ENCODE peak calls at places on chromosomes 13 and 19, in eight cellular contexts. C is pancreas, X is IMR-90, G is foreskin fibroblast, U is bronchial epithelial cell, M is HL-60, E is ovary, F is fibroblast of lung. Y is an unnamed sample.

GRCh38 chr19:58491393-58491792 is 15.2 kb downstream of the ZNF446 start:
- DNase-seq in C (no peak), X (no peak), G (no peak), U (no peak), M (no peak), E (no peak), F (no peak), Y (no peak)

GRCh38 chr13:93674337-93674755 is 447.7 kb downstream of the GPC6 start:
- DNase-seq in C (no peak), X (no peak), G (peak), U (no peak), M (no peak), E (no peak), F (no peak), Y (peak)

GRCh38 chr13:50732712-50733111 is 110.8 kb downstream of the DLEU7 start:
- DNase-seq in C (no peak), X (peak), G (peak), U (peak), M (peak), E (no peak), F (peak), Y (peak)

GRCh38 chr13:37492741-37493514 is 105.6 kb downstream of the POSTN start:
- DNase-seq in C (no peak), X (peak), G (peak), U (no peak), M (no peak), E (no peak), F (peak), Y (peak)

GRCh38 chr13:62212246-62212645 is 796.6 kb upstream of the PCDH20 start:
- DNase-seq in C (peak), X (no peak), G (no peak), U (no peak), M (no peak), E (no peak), F (no peak), Y (no peak)

GRCh38 chr13:82356667-82357066 is 1525.6 kb downstream of the SLITRK1 start:
- DNase-seq in C (no peak), X (no peak), G (peak), U (no peak), M (no peak), E (no peak), F (no peak), Y (peak)

GRCh38 chr19:33580026-33580644 is 41.6 kb upstream of the CHST8 start:
- DNase-seq in C (no peak), X (no peak), G (no peak), U (peak), M (no peak), E (no peak), F (no peak), Y (no peak)

GRCh38 chr13:109348514-109349340 is 437.7 kb downstream of the IRS2 start:
- DNase-seq in C (no peak), X (peak), G (peak), U (peak), M (no peak), E (no peak), F (peak), Y (peak)

GRCh38 chr13:30916991-30917390 is 10.9 kb downstream of the MEDAG start:
- DNase-seq in C (no peak), X (no peak), G (no peak), U (no peak), M (no peak), E (no peak), F (no peak), Y (no peak)

GRCh38 chr19:56221851-56222250 is 19.8 kb downstream of the ZSCAN5C start:
- DNase-seq in C (no peak), X (no peak), G (no peak), U (no peak), M (no peak), E (no peak), F (no peak), Y (no peak)

GRCh38 chr19:56217039-56217949 is 15.2 kb downstream of the ZSCAN5C start:
- DNase-seq in C (peak), X (peak), G (peak), U (peak), M (no peak), E (no peak), F (peak), Y (peak)

GRCh38 chr19:56223481-56223880 is 21.4 kb downstream of the ZSCAN5C start:
- DNase-seq in C (no peak), X (no peak), G (no peak), U (no peak), M (no peak), E (no peak), F (no peak), Y (no peak)

GRCh38 chr19:56222901-56223300 is 20.8 kb downstream of the ZSCAN5C start:
- DNase-seq in C (no peak), X (no peak), G (no peak), U (no peak), M (no peak), E (no peak), F (no peak), Y (no peak)
- TF ChIP-seq CTCF in C (no peak), X (no peak), G (no peak), U (no peak), M (no peak), E (no peak), F (no peak), Y (no peak)

DNA sequence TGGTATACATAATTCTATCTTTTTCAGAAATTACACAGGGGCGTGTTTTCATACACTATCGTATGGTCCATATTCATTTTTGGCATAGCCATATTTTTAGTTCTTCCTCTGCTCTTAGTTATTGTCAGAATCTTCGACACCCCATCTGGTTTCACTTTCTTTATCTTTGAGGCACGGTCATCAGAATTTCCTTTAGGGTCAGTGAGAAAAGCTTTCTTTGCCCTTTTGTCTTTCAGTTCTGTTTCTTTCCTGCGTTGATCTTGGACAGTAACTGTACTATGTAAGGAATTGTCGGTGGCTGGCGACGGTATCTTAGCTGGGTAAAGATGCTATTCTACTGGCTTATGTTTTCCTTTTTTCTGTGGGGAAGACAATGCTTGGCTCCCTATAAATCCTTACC is 10.6 kb upstream of the KIR2DL4 start:
- DNase-seq in C (no peak), X (no peak), G (no peak), U (no peak), M (no peak), E (no peak), F (no peak), Y (no peak)
- H3K4me3 ChIP-seq in C (no peak), X (no peak), G (no peak), U (no peak), M (no peak), E (no peak), F (no peak), Y (no peak)

GRCh38 chr19:54172764-54173699 is at the start of gene TMC4:
- DNase-seq in C (peak), X (no peak), G (no peak), U (peak), M (no peak), E (no peak), F (no peak), Y (peak)
- TF ChIP-seq CTCF in C (peak), X (no peak), G (no peak), U (peak), M (no peak), E (no peak), F (no peak), Y (no peak)

GRCh38 chr19:3687393-3687773 is 12.9 kb downstream of the PIP5K1C start:
- DNase-seq in C (no peak), X (no peak), G (no peak), U (no peak), M (no peak), E (no peak), F (no peak), Y (no peak)

GRCh38 chr19:3684817-3685410 is 15.4 kb downstream of the PIP5K1C start:
- DNase-seq in C (no peak), X (no peak), G (no peak), U (no peak), M (no peak), E (no peak), F (no peak), Y (no peak)

GRCh38 chr19:3690551-3691371 is 9.5 kb downstream of the PIP5K1C start:
- DNase-seq in C (no peak), X (no peak), G (no peak), U (no peak), M (no peak), E (no peak), F (no peak), Y (no peak)

GRCh38 chr19:3691372-3691716 is 8.9 kb downstream of the PIP5K1C start:
- DNase-seq in C (no peak), X (no peak), G (no peak), U (no peak), M (no peak), E (no peak), F (no peak), Y (no peak)

GRCh38 chr19:3687774-3688706 is 12.2 kb downstream of the PIP5K1C start:
- DNase-seq in C (no peak), X (no peak), G (no peak), U (peak), M (no peak), E (no peak), F (no peak), Y (no peak)
- H3K4me3 ChIP-seq in C (no peak), X (no peak), G (no peak), U (no peak), M (no peak), E (no peak), F (no peak), Y (no peak)

DNA sequence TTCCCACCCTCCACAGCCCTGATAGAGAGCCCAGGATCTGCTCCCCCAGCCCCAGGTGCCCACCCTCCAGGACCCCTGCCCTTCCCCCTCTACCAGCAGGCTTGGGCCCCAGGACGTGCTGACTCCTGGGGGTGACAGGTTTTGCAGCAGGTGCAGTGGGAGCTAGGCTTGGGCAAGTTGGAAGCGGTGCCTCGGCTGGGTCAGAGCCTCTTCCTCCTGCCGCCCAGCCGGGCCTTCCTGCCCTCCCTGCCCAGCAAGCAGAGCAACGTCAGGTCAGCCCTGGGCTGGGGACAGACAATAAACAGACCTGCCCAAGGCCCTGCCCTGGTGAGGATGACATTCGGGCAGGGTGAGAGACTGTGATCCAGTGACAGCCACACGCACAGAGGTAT is 9.2 kb upstream of the NCCRP1 start:
- DNase-seq in C (no peak), X (no peak), G (no peak), U (no peak), M (no peak), E (no peak), F (no peak), Y (no peak)
- TF ChIP-seq CTCF in C (no peak), X (no peak), G (no peak), U (no peak), M (no peak), E (no peak), F (no peak), Y (no peak)

GRCh38 chr13:112760440-112760839 is 70.6 kb downstream of the ATP11A start:
- DNase-seq in C (no peak), X (peak), G (peak), U (peak), M (no peak), E (no peak), F (peak), Y (no peak)
- H3K4me3 ChIP-seq in C (no peak), X (no peak), G (no peak), U (no peak), M (no peak), E (no peak), F (peak), Y (no peak)

GRCh38 chr19:54100560-54100959 is at the start of gene OSCAR:
- DNase-seq in C (no peak), X (no peak), G (peak), U (no peak), M (peak), E (no peak), F (no peak), Y (peak)

GRCh38 chr19:54094601-54095000 is 6.0 kb downstream of the OSCAR start:
- DNase-seq in C (no peak), X (no peak), G (no peak), U (no peak), M (no peak), E (no peak), F (no peak), Y (no peak)

GRCh38 chr19:54095136-54095858 is 5.3 kb downstream of the OSCAR start:
- DNase-seq in C (peak), X (no peak), G (no peak), U (no peak), M (no peak), E (no peak), F (no peak), Y (no peak)

GRCh38 chr19:54102421-54103169 is at the start of gene NDUFA3:
- DNase-seq in C (peak), X (peak), G (peak), U (peak), M (peak), E (peak), F (peak), Y (peak)

DNA sequence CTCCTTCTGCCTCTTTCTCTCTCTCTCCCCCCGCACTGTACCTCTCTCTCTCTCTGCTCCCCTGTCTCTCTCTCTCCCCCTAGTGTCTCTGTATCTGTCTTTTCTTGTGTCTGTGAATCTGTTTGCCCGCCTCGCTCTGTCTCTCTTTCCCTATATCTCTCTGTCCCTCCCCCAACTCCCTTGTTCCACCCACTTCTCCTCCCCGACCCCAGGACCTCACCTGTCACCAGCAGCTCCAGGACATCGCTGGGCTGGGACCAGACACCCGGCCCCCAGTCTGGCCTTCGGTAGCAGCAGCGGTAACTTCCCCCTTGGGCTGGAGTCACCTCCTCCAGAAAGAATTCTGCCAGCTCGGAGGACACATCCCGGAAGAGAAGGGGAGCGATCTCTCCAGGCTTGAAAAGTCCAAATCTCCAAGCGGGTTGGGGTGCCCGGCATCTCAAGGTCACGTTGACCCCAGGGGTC is 3.9 kb downstream of the OSCAR start:
- DNase-seq in C (no peak), X (peak), G (peak), U (peak), M (peak), E (no peak), F (peak), Y (peak)
- TF ChIP-seq CTCF in C (no peak), X (peak), G (peak), U (peak), M (no peak), E (no peak), F (peak), Y (peak)

GRCh38 chr13:41213919-41214318 is 19.6 kb upstream of the KBTBD7 start:
- DNase-seq in C (no peak), X (no peak), G (no peak), U (no peak), M (peak), E (no peak), F (no peak), Y (no peak)
- H3K4me3 ChIP-seq in C (no peak), X (no peak), G (no peak), U (no peak), M (no peak), E (no peak), F (no peak), Y (no peak)

DNA sequence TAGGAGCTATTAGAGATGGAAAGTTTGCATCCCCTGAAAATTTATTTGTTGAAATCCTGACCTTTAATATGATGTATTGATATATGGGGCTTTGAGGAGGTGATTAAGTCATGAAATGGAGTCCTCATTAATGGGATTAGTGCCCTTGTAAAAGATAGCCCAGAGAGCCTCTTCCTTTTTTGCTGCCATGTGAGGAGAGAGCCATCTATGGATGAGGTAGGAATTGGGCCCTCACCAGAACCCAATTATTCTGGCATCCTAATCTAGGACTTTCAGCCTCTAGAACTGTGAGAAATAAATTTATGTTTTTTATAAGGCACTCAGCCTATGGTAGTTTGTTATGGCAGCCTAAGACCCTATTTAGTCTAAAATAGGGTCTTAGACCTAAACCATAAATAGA is 250.2 kb upstream of the SLITRK1 start:
- DNase-seq in C (no peak), X (no peak), G (no peak), U (no peak), M (no peak), E (no peak), F (no peak), Y (no peak)
- TF ChIP-seq CTCF in C (no peak), X (no peak), G (no peak), U (no peak), M (no peak), E (no peak), F (no peak), Y (no peak)

Y was measured in AG10803.